ENCODE peak calls at places on chromosomes 5 and 9, in nine cellular contexts. One of them, this sample, is unnamed.

GRCh38 chr9:116798521-116798920 is 111.4 kb downstream of the TRIM32 start:
- DNase-seq in neural progenitor cell: no peak
- DNase-seq in PC-9: no peak
- DNase-seq in endothelial cell: no peak
- DNase-seq in IMR-90: no peak
- DNase-seq in Calu3: no peak
- DNase-seq in HFFc6: no peak
- DNase-seq in GM10248: no peak
- DNase-seq in mesothelial cell of epicardium: no peak
- DNase-seq in this sample: no peak

GRCh38 chr9:128702949-128703615 is 779 bp downstream of the PKN3 start:
- DNase-seq in neural progenitor cell: peak; percentile 82
- DNase-seq in PC-9: peak; percentile 28
- DNase-seq in endothelial cell: no peak
- DNase-seq in IMR-90: no peak
- DNase-seq in Calu3: no peak
- DNase-seq in HFFc6: no peak
- DNase-seq in GM10248: peak; percentile 68
- DNase-seq in mesothelial cell of epicardium: no peak
- DNase-seq in this sample: peak; percentile 81

GRCh38 chr9:83583151-83584014 is 39.6 kb upstream of the IDNK start:
- DNase-seq in neural progenitor cell: peak; percentile 75
- DNase-seq in PC-9: no peak
- DNase-seq in endothelial cell: peak; percentile 65
- DNase-seq in IMR-90: peak; percentile 59
- DNase-seq in Calu3: peak; percentile 66
- DNase-seq in HFFc6: peak; percentile 56
- DNase-seq in GM10248: peak; percentile 40
- DNase-seq in mesothelial cell of epicardium: peak; percentile 58
- DNase-seq in this sample: peak; percentile 58

GRCh38 chr5:67896312-67896985 is 319.1 kb upstream of the PIK3R1 start:
- DNase-seq in neural progenitor cell: no peak
- DNase-seq in PC-9: no peak
- DNase-seq in endothelial cell: no peak
- DNase-seq in IMR-90: no peak
- DNase-seq in Calu3: no peak
- DNase-seq in HFFc6: no peak
- DNase-seq in GM10248: no peak
- DNase-seq in mesothelial cell of epicardium: no peak
- DNase-seq in this sample: no peak

GRCh38 chr9:134717056-134717455 is 75.5 kb downstream of the COL5A1 start:
- DNase-seq in neural progenitor cell: no peak
- DNase-seq in PC-9: no peak
- DNase-seq in endothelial cell: no peak
- DNase-seq in IMR-90: no peak
- DNase-seq in Calu3: no peak
- DNase-seq in HFFc6: no peak
- DNase-seq in GM10248: no peak
- DNase-seq in mesothelial cell of epicardium: no peak
- DNase-seq in this sample: no peak

GRCh38 chr5:756171-756570 is 28.4 kb downstream of the ZDHHC11B start:
- DNase-seq in neural progenitor cell: no peak
- DNase-seq in PC-9: no peak
- DNase-seq in endothelial cell: no peak
- DNase-seq in IMR-90: no peak
- DNase-seq in Calu3: no peak
- DNase-seq in HFFc6: no peak
- DNase-seq in GM10248: no peak
- DNase-seq in mesothelial cell of epicardium: no peak
- DNase-seq in this sample: no peak

GRCh38 chr5:5483880-5484595 is 61.6 kb downstream of the ICE1 start:
- DNase-seq in neural progenitor cell: no peak
- DNase-seq in PC-9: no peak
- DNase-seq in endothelial cell: no peak
- DNase-seq in IMR-90: peak; percentile 52
- DNase-seq in Calu3: no peak
- DNase-seq in HFFc6: peak; percentile 56
- DNase-seq in GM10248: no peak
- DNase-seq in mesothelial cell of epicardium: no peak
- DNase-seq in this sample: no peak

GRCh38 chr9:137460363-137461315 is 1.5 kb upstream of the NSMF start:
- DNase-seq in neural progenitor cell: no peak
- DNase-seq in PC-9: no peak
- DNase-seq in endothelial cell: peak; percentile 4
- DNase-seq in IMR-90: no peak
- DNase-seq in Calu3: no peak
- DNase-seq in HFFc6: no peak
- DNase-seq in GM10248: no peak
- DNase-seq in mesothelial cell of epicardium: no peak
- DNase-seq in this sample: no peak

GRCh38 chr9:17005085-17005484 is 129.8 kb upstream of the CNTLN start:
- DNase-seq in neural progenitor cell: no peak
- DNase-seq in PC-9: no peak
- DNase-seq in endothelial cell: no peak
- DNase-seq in IMR-90: peak; percentile 81
- DNase-seq in Calu3: peak; percentile 38
- DNase-seq in HFFc6: peak; percentile 77
- DNase-seq in GM10248: no peak
- DNase-seq in mesothelial cell of epicardium: no peak
- DNase-seq in this sample: no peak

GRCh38 chr9:21813575-21814473 is 11.4 kb downstream of the MTAP start:
- DNase-seq in neural progenitor cell: peak; percentile 78
- DNase-seq in PC-9: peak; percentile 75
- DNase-seq in endothelial cell: peak; percentile 54
- DNase-seq in IMR-90: peak; percentile 86
- DNase-seq in Calu3: peak; percentile 55
- DNase-seq in HFFc6: peak; percentile 74
- DNase-seq in GM10248: peak; percentile 44
- DNase-seq in mesothelial cell of epicardium: no peak
- DNase-seq in this sample: peak; percentile 62

GRCh38 chr5:34941936-34942335 is 12.6 kb downstream of the DNAJC21 start:
- DNase-seq in neural progenitor cell: no peak
- DNase-seq in PC-9: no peak
- DNase-seq in endothelial cell: no peak
- DNase-seq in IMR-90: no peak
- DNase-seq in Calu3: no peak
- DNase-seq in HFFc6: no peak
- DNase-seq in GM10248: no peak
- DNase-seq in mesothelial cell of epicardium: no peak
- DNase-seq in this sample: no peak

GRCh38 chr9:122261469-122261881 is 3.2 kb downstream of the RBM18 start:
- DNase-seq in neural progenitor cell: no peak
- DNase-seq in PC-9: peak; percentile 51
- DNase-seq in endothelial cell: no peak
- DNase-seq in IMR-90: peak; percentile 67
- DNase-seq in Calu3: peak; percentile 67
- DNase-seq in HFFc6: peak; percentile 20
- DNase-seq in GM10248: no peak
- DNase-seq in mesothelial cell of epicardium: no peak
- DNase-seq in this sample: no peak

GRCh38 chr9:130844028-130844427 is 9.0 kb downstream of the ABL1 start:
- DNase-seq in neural progenitor cell: no peak
- DNase-seq in PC-9: no peak
- DNase-seq in endothelial cell: no peak
- DNase-seq in IMR-90: no peak
- DNase-seq in Calu3: no peak
- DNase-seq in HFFc6: no peak
- DNase-seq in GM10248: no peak
- DNase-seq in mesothelial cell of epicardium: no peak
- DNase-seq in this sample: no peak

GRCh38 chr5:45677524-45677923 is 18.7 kb downstream of the HCN1 start:
- DNase-seq in neural progenitor cell: no peak
- DNase-seq in PC-9: no peak
- DNase-seq in endothelial cell: no peak
- DNase-seq in IMR-90: no peak
- DNase-seq in Calu3: no peak
- DNase-seq in HFFc6: no peak
- DNase-seq in GM10248: no peak
- DNase-seq in mesothelial cell of epicardium: no peak
- DNase-seq in this sample: no peak
- TF ChIP-seq CTCF in neural progenitor cell: no peak
- TF ChIP-seq CTCF in PC-9: no peak
- TF ChIP-seq CTCF in endothelial cell: no peak
- TF ChIP-seq CTCF in IMR-90: no peak
- TF ChIP-seq CTCF in Calu3: no peak
- TF ChIP-seq CTCF in HFFc6: no peak
- TF ChIP-seq CTCF in GM10248: no peak
- TF ChIP-seq CTCF in mesothelial cell of epicardium: no peak
- TF ChIP-seq CTCF in this sample: no peak

GRCh38 chr5:115378754-115379153 is 82.3 kb upstream of the CCDC112 start:
- DNase-seq in neural progenitor cell: no peak
- DNase-seq in PC-9: no peak
- DNase-seq in endothelial cell: no peak
- DNase-seq in IMR-90: no peak
- DNase-seq in Calu3: no peak
- DNase-seq in HFFc6: no peak
- DNase-seq in GM10248: no peak
- DNase-seq in mesothelial cell of epicardium: no peak
- DNase-seq in this sample: no peak

GRCh38 chr5:115379622-115380344 is 83.3 kb upstream of the CCDC112 start:
- DNase-seq in neural progenitor cell: no peak
- DNase-seq in PC-9: peak; percentile 91
- DNase-seq in endothelial cell: no peak
- DNase-seq in IMR-90: no peak
- DNase-seq in Calu3: peak; percentile 91
- DNase-seq in HFFc6: no peak
- DNase-seq in GM10248: peak; percentile 26
- DNase-seq in mesothelial cell of epicardium: no peak
- DNase-seq in this sample: peak; percentile 40

GRCh38 chr5:115375922-115376321 is 79.5 kb upstream of the CCDC112 start:
- DNase-seq in neural progenitor cell: no peak
- DNase-seq in PC-9: no peak
- DNase-seq in endothelial cell: no peak
- DNase-seq in IMR-90: peak; percentile 61
- DNase-seq in Calu3: peak; percentile 34
- DNase-seq in HFFc6: no peak
- DNase-seq in GM10248: no peak
- DNase-seq in mesothelial cell of epicardium: no peak
- DNase-seq in this sample: no peak

GRCh38 chr5:115374057-115374775 is 77.8 kb upstream of the CCDC112 start:
- DNase-seq in neural progenitor cell: no peak
- DNase-seq in PC-9: no peak
- DNase-seq in endothelial cell: no peak
- DNase-seq in IMR-90: no peak
- DNase-seq in Calu3: peak; percentile 62
- DNase-seq in HFFc6: no peak
- DNase-seq in GM10248: no peak
- DNase-seq in mesothelial cell of epicardium: no peak
- DNase-seq in this sample: no peak

DNA sequence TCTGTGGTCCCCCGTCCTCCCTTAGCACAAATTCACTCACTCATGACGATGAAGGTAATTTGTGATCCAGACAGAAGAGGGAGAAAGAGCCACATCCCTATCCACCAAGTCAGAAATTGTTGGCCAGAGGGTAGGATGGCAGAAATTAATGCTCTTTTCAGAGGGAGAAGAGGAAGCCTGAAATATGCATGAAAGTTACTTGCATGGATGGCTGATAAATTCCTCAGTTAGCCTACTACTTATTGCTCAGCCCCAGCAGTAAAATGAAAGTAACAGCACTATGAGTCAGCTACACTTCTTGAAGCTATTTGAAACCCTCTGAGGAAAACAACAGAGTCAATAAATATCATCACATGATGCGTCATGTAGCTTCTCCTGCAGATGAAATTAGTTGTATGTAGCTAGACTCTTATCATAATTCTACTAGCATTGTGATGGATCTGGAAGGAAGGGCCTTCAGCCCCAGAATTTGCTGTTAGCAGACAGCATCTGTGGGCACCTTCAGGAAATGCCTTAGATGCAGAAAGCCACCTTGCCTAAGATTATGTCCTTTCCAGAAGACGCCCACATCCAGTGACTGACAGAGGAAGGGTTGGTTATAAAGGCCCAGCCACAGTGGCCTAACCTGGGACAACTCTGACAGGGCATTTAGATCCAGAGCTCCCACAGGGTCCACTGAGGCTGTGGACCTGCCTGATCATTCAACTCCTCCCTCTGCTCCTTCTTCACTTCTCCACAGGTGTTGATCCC is 81.2 kb upstream of the CCDC112 start:
- DNase-seq in neural progenitor cell: no peak
- DNase-seq in PC-9: peak; percentile 81
- DNase-seq in endothelial cell: no peak
- DNase-seq in IMR-90: peak; percentile 94
- DNase-seq in Calu3: peak; percentile 30
- DNase-seq in HFFc6: peak; percentile 97
- DNase-seq in GM10248: peak; percentile 34
- DNase-seq in mesothelial cell of epicardium: no peak
- DNase-seq in this sample: peak; percentile 41
- TF ChIP-seq CTCF in neural progenitor cell: no peak
- TF ChIP-seq CTCF in PC-9: no peak
- TF ChIP-seq CTCF in endothelial cell: no peak
- TF ChIP-seq CTCF in IMR-90: peak; percentile 48
- TF ChIP-seq CTCF in Calu3: no peak
- TF ChIP-seq CTCF in HFFc6: peak; percentile 75
- TF ChIP-seq CTCF in GM10248: no peak
- TF ChIP-seq CTCF in mesothelial cell of epicardium: no peak
- TF ChIP-seq CTCF in this sample: no peak

GRCh38 chr5:52895572-52896296 is 93.4 kb upstream of the ITGA2 start:
- DNase-seq in neural progenitor cell: no peak
- DNase-seq in PC-9: no peak
- DNase-seq in endothelial cell: no peak
- DNase-seq in IMR-90: no peak
- DNase-seq in Calu3: no peak
- DNase-seq in HFFc6: no peak
- DNase-seq in GM10248: no peak
- DNase-seq in mesothelial cell of epicardium: no peak
- DNase-seq in this sample: no peak
- TF ChIP-seq CTCF in neural progenitor cell: no peak
- TF ChIP-seq CTCF in PC-9: no peak
- TF ChIP-seq CTCF in endothelial cell: no peak
- TF ChIP-seq CTCF in IMR-90: no peak
- TF ChIP-seq CTCF in Calu3: no peak
- TF ChIP-seq CTCF in HFFc6: no peak
- TF ChIP-seq CTCF in GM10248: no peak
- TF ChIP-seq CTCF in mesothelial cell of epicardium: no peak
- TF ChIP-seq CTCF in this sample: no peak

GRCh38 chr5:55081541-55081940 is 20.9 kb upstream of the GZMA start:
- DNase-seq in neural progenitor cell: no peak
- DNase-seq in PC-9: no peak
- DNase-seq in endothelial cell: no peak
- DNase-seq in IMR-90: no peak
- DNase-seq in Calu3: no peak
- DNase-seq in HFFc6: no peak
- DNase-seq in GM10248: no peak
- DNase-seq in mesothelial cell of epicardium: no peak
- DNase-seq in this sample: no peak
- TF ChIP-seq CTCF in neural progenitor cell: no peak
- TF ChIP-seq CTCF in PC-9: no peak
- TF ChIP-seq CTCF in endothelial cell: no peak
- TF ChIP-seq CTCF in IMR-90: no peak
- TF ChIP-seq CTCF in Calu3: no peak
- TF ChIP-seq CTCF in HFFc6: no peak
- TF ChIP-seq CTCF in GM10248: no peak
- TF ChIP-seq CTCF in mesothelial cell of epicardium: no peak
- TF ChIP-seq CTCF in this sample: no peak

This sample was measured in GM20000.